ENCODE peak calls at places on chromosomes 2 and 18, in seven cellular contexts. One of them, this sample, is unnamed.

GRCh38 chr18:47758000-47758399 is 172.5 kb downstream of the SMAD2 start:
- DNase-seq in stomach: no peak
- DNase-seq in transverse colon: no peak
- DNase-seq in IMR-90: no peak
- DNase-seq in GM12878: no peak
- DNase-seq in fibroblast of lung: no peak
- DNase-seq in BJ: no peak
- DNase-seq in this sample: no peak

GRCh38 chr2:133264951-133265949 is 303.0 kb downstream of the NCKAP5 start:
- DNase-seq in BJ: no peak
- DNase-seq in transverse colon: peak
- DNase-seq in stomach: peak
- DNase-seq in IMR-90: no peak
- DNase-seq in GM12878: no peak
- DNase-seq in fibroblast of lung: no peak
- DNase-seq in this sample: no peak

GRCh38 chr2:28390241-28390856 is 2.3 kb upstream of the FOSL2 start:
- DNase-seq in GM12878: no peak
- DNase-seq in fibroblast of lung: peak
- DNase-seq in IMR-90: peak
- DNase-seq in transverse colon: peak
- DNase-seq in stomach: peak
- DNase-seq in BJ: no peak
- DNase-seq in this sample: peak

GRCh38 chr2:211349031-211349430 is 792.6 kb downstream of the CPS1 start:
- DNase-seq in BJ: no peak
- DNase-seq in fibroblast of lung: no peak
- DNase-seq in transverse colon: no peak
- DNase-seq in stomach: no peak
- DNase-seq in IMR-90: no peak
- DNase-seq in GM12878: no peak
- DNase-seq in this sample: no peak

GRCh38 chr18:48781041-48781989 is 169.4 kb downstream of the SMAD7 start:
- DNase-seq in IMR-90: peak
- DNase-seq in GM12878: no peak
- DNase-seq in fibroblast of lung: peak
- DNase-seq in BJ: no peak
- DNase-seq in stomach: peak
- DNase-seq in transverse colon: peak
- DNase-seq in this sample: no peak

GRCh38 chr18:25446972-25447371 is 95.0 kb upstream of the ZNF521 start:
- DNase-seq in GM12878: no peak
- DNase-seq in transverse colon: no peak
- DNase-seq in fibroblast of lung: no peak
- DNase-seq in IMR-90: no peak
- DNase-seq in stomach: no peak
- DNase-seq in BJ: no peak
- DNase-seq in this sample: no peak

GRCh38 chr18:8609711-8610441 is 639 bp downstream of the RAB12 start:
- DNase-seq in fibroblast of lung: no peak
- DNase-seq in transverse colon: peak
- DNase-seq in GM12878: no peak
- DNase-seq in BJ: no peak
- DNase-seq in stomach: no peak
- DNase-seq in IMR-90: no peak
- DNase-seq in this sample: no peak

GRCh38 chr2:218370410-218371063 is 11.5 kb upstream of the SLC11A1 start:
- DNase-seq in BJ: no peak
- DNase-seq in IMR-90: peak
- DNase-seq in fibroblast of lung: peak
- DNase-seq in transverse colon: peak
- DNase-seq in GM12878: no peak
- DNase-seq in stomach: peak
- DNase-seq in this sample: no peak

GRCh38 chr2:240403358-240404104 is 31.9 kb upstream of the GPC1 start:
- DNase-seq in stomach: peak
- DNase-seq in transverse colon: no peak
- DNase-seq in GM12878: no peak
- DNase-seq in IMR-90: no peak
- DNase-seq in BJ: no peak
- DNase-seq in fibroblast of lung: no peak
- DNase-seq in this sample: no peak

GRCh38 chr2:79801082-79801481 is 288.2 kb downstream of the CTNNA2 start:
- DNase-seq in fibroblast of lung: no peak
- DNase-seq in transverse colon: no peak
- DNase-seq in stomach: no peak
- DNase-seq in IMR-90: no peak
- DNase-seq in GM12878: no peak
- DNase-seq in BJ: no peak
- DNase-seq in this sample: no peak

GRCh38 chr2:212892193-212892592 is 259.2 kb downstream of the IKZF2 start:
- DNase-seq in BJ: no peak
- DNase-seq in fibroblast of lung: peak
- DNase-seq in GM12878: no peak
- DNase-seq in transverse colon: no peak
- DNase-seq in IMR-90: peak
- DNase-seq in stomach: no peak
- DNase-seq in this sample: no peak
- TF ChIP-seq CTCF in BJ: peak
- TF ChIP-seq CTCF in fibroblast of lung: peak
- TF ChIP-seq CTCF in GM12878: no peak
- TF ChIP-seq CTCF in transverse colon: no peak
- TF ChIP-seq CTCF in IMR-90: peak
- TF ChIP-seq CTCF in stomach: no peak
- TF ChIP-seq CTCF in this sample: no peak

DNA sequence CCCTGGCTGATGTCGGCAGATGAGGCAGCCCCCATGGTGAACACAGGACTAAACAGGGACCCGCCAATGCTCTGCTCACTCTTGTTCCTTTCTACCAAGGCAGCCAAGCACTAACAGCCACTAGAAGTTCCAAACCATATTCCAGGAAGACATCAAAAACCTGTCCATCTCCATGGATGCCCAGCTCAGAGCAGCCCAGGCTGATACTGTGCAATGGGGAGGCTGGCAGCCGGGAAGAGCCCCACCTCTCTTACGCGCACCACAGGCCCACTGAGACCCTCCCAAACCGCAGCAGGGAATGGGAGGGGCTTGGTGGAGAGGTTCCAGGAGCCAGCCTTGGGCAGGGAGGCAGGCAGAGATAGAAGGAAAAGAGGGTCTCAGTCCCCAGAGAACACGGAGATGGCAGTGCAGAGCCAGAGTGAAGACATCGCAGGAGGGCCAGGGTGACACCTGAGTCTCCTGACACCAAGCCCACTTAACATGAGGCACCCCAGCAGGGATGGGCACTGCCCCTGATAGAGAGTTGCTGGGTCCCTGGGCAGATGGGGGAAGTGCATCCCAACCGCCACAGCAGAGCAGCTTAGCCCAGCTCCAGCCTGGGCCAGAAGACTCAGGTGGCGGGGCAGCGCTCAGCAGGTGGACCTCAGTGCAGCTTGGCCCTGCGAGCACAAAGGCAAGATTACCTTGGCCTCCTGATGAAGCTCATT is 3.4 kb downstream of the HS6ST1 start:
- DNase-seq in fibroblast of lung: no peak
- DNase-seq in transverse colon: no peak
- DNase-seq in GM12878: no peak
- DNase-seq in IMR-90: no peak
- DNase-seq in stomach: peak
- DNase-seq in BJ: no peak
- DNase-seq in this sample: no peak
- H3K4me3 ChIP-seq in fibroblast of lung: no peak
- H3K4me3 ChIP-seq in transverse colon: peak
- H3K4me3 ChIP-seq in GM12878: no peak
- H3K4me3 ChIP-seq in IMR-90: peak
- H3K4me3 ChIP-seq in stomach: peak
- H3K4me3 ChIP-seq in BJ: no peak
- H3K4me3 ChIP-seq in this sample: no peak

DNA sequence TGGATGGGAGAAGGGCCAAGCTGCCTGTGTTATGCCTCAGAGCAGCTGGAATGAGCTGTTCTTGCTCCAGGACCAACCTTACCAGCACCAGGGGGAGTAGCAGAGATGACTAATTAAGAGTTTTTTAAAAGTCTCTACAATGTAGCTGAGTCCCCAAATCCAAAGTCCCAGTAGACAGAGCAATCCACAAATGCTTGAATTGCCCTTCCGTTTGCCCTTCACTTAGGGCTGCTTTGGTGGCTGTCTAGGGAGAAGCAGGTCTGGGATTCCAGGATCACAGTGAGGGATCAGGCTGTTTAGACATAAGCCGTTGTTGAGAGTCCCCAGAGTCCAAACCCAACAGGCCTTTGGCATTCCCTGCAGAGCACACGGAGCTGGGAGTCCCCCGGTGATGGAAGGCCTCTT is 59.4 kb downstream of the RHOB start:
- DNase-seq in fibroblast of lung: peak
- DNase-seq in stomach: no peak
- DNase-seq in IMR-90: peak
- DNase-seq in transverse colon: no peak
- DNase-seq in BJ: no peak
- DNase-seq in GM12878: no peak
- DNase-seq in this sample: no peak
- TF ChIP-seq CTCF in fibroblast of lung: peak
- TF ChIP-seq CTCF in stomach: no peak
- TF ChIP-seq CTCF in IMR-90: peak
- TF ChIP-seq CTCF in transverse colon: no peak
- TF ChIP-seq CTCF in BJ: peak
- TF ChIP-seq CTCF in GM12878: no peak
- TF ChIP-seq CTCF in this sample: peak

GRCh38 chr2:54840559-54840958 is 117.1 kb downstream of the EML6 start:
- DNase-seq in IMR-90: no peak
- DNase-seq in fibroblast of lung: no peak
- DNase-seq in stomach: no peak
- DNase-seq in BJ: no peak
- DNase-seq in GM12878: no peak
- DNase-seq in transverse colon: no peak
- DNase-seq in this sample: no peak

GRCh38 chr2:54839526-54840255 is 116.2 kb downstream of the EML6 start:
- DNase-seq in stomach: no peak
- DNase-seq in IMR-90: no peak
- DNase-seq in transverse colon: no peak
- DNase-seq in GM12878: no peak
- DNase-seq in BJ: no peak
- DNase-seq in fibroblast of lung: no peak
- DNase-seq in this sample: no peak

GRCh38 chr2:54838585-54839035 is 115.1 kb downstream of the EML6 start:
- DNase-seq in IMR-90: peak
- DNase-seq in transverse colon: peak
- DNase-seq in stomach: peak
- DNase-seq in BJ: peak
- DNase-seq in GM12878: peak
- DNase-seq in fibroblast of lung: peak
- DNase-seq in this sample: peak

GRCh38 chr2:54834721-54835120 is 111.3 kb downstream of the EML6 start:
- DNase-seq in GM12878: no peak
- DNase-seq in fibroblast of lung: no peak
- DNase-seq in transverse colon: no peak
- DNase-seq in stomach: no peak
- DNase-seq in IMR-90: no peak
- DNase-seq in BJ: no peak
- DNase-seq in this sample: no peak

DNA sequence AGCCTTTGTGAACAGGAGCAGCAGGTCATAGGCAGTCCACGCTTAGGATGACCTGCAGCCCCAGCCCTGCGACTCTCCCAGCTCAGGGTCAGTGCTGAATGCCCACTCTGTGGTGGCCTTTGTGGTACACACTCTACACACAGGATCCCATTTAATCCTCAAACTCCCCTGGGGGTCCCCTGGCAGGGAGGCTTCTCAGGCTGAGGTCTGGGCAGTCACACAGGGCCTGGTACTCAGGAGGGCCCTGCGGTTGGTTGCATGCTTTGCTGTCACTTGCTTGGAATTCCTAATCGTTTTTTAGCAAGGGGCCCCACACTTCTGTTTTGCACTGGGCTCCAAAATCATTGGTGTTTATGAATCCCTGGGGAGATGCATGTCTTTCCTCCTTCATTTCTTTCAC is 113.0 kb downstream of the EML6 start:
- DNase-seq in BJ: no peak
- DNase-seq in stomach: no peak
- DNase-seq in GM12878: no peak
- DNase-seq in IMR-90: no peak
- DNase-seq in transverse colon: no peak
- DNase-seq in fibroblast of lung: no peak
- DNase-seq in this sample: no peak
- H3K4me3 ChIP-seq in BJ: no peak
- H3K4me3 ChIP-seq in stomach: no peak
- H3K4me3 ChIP-seq in GM12878: no peak
- H3K4me3 ChIP-seq in IMR-90: no peak
- H3K4me3 ChIP-seq in transverse colon: no peak
- H3K4me3 ChIP-seq in fibroblast of lung: no peak
- H3K4me3 ChIP-seq in this sample: no peak

GRCh38 chr2:163570391-163570790 is 165.4 kb downstream of the FIGN start:
- DNase-seq in IMR-90: no peak
- DNase-seq in transverse colon: no peak
- DNase-seq in stomach: no peak
- DNase-seq in fibroblast of lung: no peak
- DNase-seq in GM12878: no peak
- DNase-seq in BJ: no peak
- DNase-seq in this sample: no peak

GRCh38 chr2:163571423-163572102 is 164.2 kb downstream of the FIGN start:
- DNase-seq in fibroblast of lung: no peak
- DNase-seq in BJ: no peak
- DNase-seq in GM12878: no peak
- DNase-seq in IMR-90: no peak
- DNase-seq in stomach: no peak
- DNase-seq in transverse colon: no peak
- DNase-seq in this sample: no peak

GRCh38 chr2:163574309-163574708 is 161.5 kb downstream of the FIGN start:
- DNase-seq in IMR-90: no peak
- DNase-seq in BJ: no peak
- DNase-seq in stomach: no peak
- DNase-seq in transverse colon: no peak
- DNase-seq in fibroblast of lung: no peak
- DNase-seq in GM12878: no peak
- DNase-seq in this sample: no peak

DNA sequence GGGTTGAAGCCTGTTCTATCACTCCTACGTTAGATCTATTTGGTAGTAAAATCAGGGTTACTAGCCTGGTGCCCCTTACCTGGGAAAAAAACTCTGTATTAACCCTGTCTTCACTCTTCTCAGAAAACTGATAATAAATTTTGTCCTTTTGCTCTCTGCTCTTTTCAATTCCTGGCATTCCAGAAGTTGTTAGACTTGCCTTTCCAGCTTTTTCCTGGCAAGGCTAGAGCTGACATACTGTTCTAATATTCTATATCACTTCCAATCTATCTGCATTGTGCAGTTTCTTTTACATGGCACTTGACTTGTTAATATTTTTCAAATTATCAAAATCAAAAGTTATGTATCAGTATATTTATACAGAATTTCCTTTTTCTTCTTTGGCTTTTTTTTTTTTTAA is 162.2 kb downstream of the FIGN start:
- DNase-seq in transverse colon: no peak
- DNase-seq in stomach: no peak
- DNase-seq in fibroblast of lung: no peak
- DNase-seq in IMR-90: no peak
- DNase-seq in GM12878: no peak
- DNase-seq in BJ: no peak
- DNase-seq in this sample: no peak
- TF ChIP-seq CTCF in transverse colon: no peak
- TF ChIP-seq CTCF in stomach: no peak
- TF ChIP-seq CTCF in fibroblast of lung: no peak
- TF ChIP-seq CTCF in IMR-90: no peak
- TF ChIP-seq CTCF in GM12878: no peak
- TF ChIP-seq CTCF in BJ: no peak
- TF ChIP-seq CTCF in this sample: no peak